ENCODE peak calls at places on chromosome 13, in four cellular contexts. I is iPS DF 6.9, N is WTC11, O is ascending aorta. H is an unnamed sample.

GRCh38 chr13:33109801-33110200 is 93.6 kb downstream of the KL start:
- DNase-seq in I (no peak), N (peak; percentile 72), O (no peak), H (no peak)

GRCh38 chr13:19575230-19575629 is 13.9 kb upstream of the TPTE2 start:
- DNase-seq in I (no peak), N (no peak), O (no peak), H (no peak)

GRCh38 chr13:66933994-66934393 is 296.1 kb downstream of the PCDH9 start:
- DNase-seq in I (no peak), N (no peak), O (no peak), H (no peak)

GRCh38 chr13:66171821-66172220 is 1058.3 kb downstream of the PCDH9 start:
- DNase-seq in I (no peak), N (no peak), O (no peak), H (no peak)

GRCh38 chr13:95403349-95404140 is 102.3 kb upstream of the ABCC4 start:
- DNase-seq in I (peak; percentile 55), N (peak; percentile 81), O (no peak), H (no peak)

GRCh38 chr13:48398450-48399095 is 14.3 kb downstream of the LPAR6 start:
- DNase-seq in I (no peak), N (no peak), O (no peak), H (no peak)

GRCh38 chr13:44092053-44092452 is 212.3 kb downstream of the LACC1 start:
- DNase-seq in I (no peak), N (no peak), O (no peak), H (no peak)

GRCh38 chr13:33611016-33611805 is 206.7 kb upstream of the RFC3 start:
- DNase-seq in I (no peak), N (no peak), O (peak; percentile 80), H (peak; percentile 22)

GRCh38 chr13:99045396-99045795 is 67.5 kb upstream of the DOCK9 start:
- DNase-seq in I (no peak), N (no peak), O (no peak), H (no peak)

GRCh38 chr13:27952931-27953670 is 16.0 kb downstream of the CDX2 start:
- DNase-seq in I (no peak), N (peak; percentile 40), O (no peak), H (no peak)

GRCh38 chr13:24208314-24208713 is 47.8 kb downstream of the SPATA13 start:
- DNase-seq in I (no peak), N (no peak), O (no peak), H (no peak)

GRCh38 chr13:40190656-40191100 is 475.8 kb downstream of the FOXO1 start:
- DNase-seq in I (no peak), N (no peak), O (peak; percentile 84), H (peak; percentile 21)

GRCh38 chr13:24221007-24221406 is 60.5 kb downstream of the SPATA13 start:
- DNase-seq in I (no peak), N (no peak), O (no peak), H (no peak)

GRCh38 chr13:111210945-111211469 is 95.9 kb downstream of the ARHGEF7 start:
- DNase-seq in I (no peak), N (no peak), O (peak; percentile 38), H (no peak)

GRCh38 chr13:112911285-112911701 is 57.7 kb upstream of the MCF2L start:
- DNase-seq in I (no peak), N (no peak), O (no peak), H (no peak)

GRCh38 chr13:37460211-37460610 is 138.4 kb downstream of the POSTN start:
- DNase-seq in I (no peak), N (no peak), O (no peak), H (no peak)

GRCh38 chr13:40433577-40433976 is 232.9 kb downstream of the FOXO1 start:
- DNase-seq in I (no peak), N (no peak), O (no peak), H (no peak)

GRCh38 chr13:71067164-71067815 is 799.7 kb downstream of the DACH1 start:
- DNase-seq in I (no peak), N (no peak), O (no peak), H (no peak)

GRCh38 chr13:83975668-83976165 is 93.4 kb upstream of the SLITRK1 start:
- DNase-seq in I (no peak), N (no peak), O (no peak), H (no peak)

GRCh38 chr13:44399045-44399444 is 25.4 kb downstream of the SERP2 start:
- DNase-seq in I (no peak), N (no peak), O (no peak), H (no peak)

GRCh38 chr13:40667622-40667978 is 1.2 kb upstream of the FOXO1 start:
- DNase-seq in I (no peak), N (peak; percentile 45), O (no peak), H (no peak)

GRCh38 chr13:75934889-75935288 is 298.8 kb downstream of the LMO7 start:
- DNase-seq in I (no peak), N (no peak), O (no peak), H (no peak)

GRCh38 chr13:96946709-96947311 is 47.5 kb downstream of the OXGR1 start:
- DNase-seq in I (no peak), N (no peak), O (no peak), H (no peak)

GRCh38 chr13:46666727-46667456 is 113.9 kb downstream of the LRCH1 start:
- DNase-seq in I (peak; percentile 58), N (peak; percentile 58), O (no peak), H (no peak)

GRCh38 chr13:33259296-33259695 is 26.3 kb downstream of the STARD13 start:
- DNase-seq in I (peak; percentile 63), N (no peak), O (no peak), H (no peak)

H was measured in brain pericyte.